ENCODE peak calls at places on chromosomes 7 and 10, in eight cellular contexts. L, O, J, B, Y, I, W and K are unnamed samples.

GRCh38 chr7:13829914-13830603 is 159.4 kb downstream of the ETV1 start:
- DNase-seq in L (no peak), I (no peak), B (peak), J (no peak), Y (no peak), W (peak), O (no peak), K (no peak)

GRCh38 chr7:88363869-88364268 is 57.2 kb upstream of the STEAP4 start:
- DNase-seq in O (no peak), Y (no peak), B (no peak), I (no peak), L (no peak), J (no peak), W (no peak), K (no peak)

GRCh38 chr10:79397575-79398303 is 47.7 kb downstream of the ZCCHC24 start:
- DNase-seq in O (no peak), I (no peak), Y (no peak), J (no peak), W (no peak), B (peak), L (no peak), K (no peak)

GRCh38 chr10:84452006-84452405 is 123.6 kb downstream of the CCSER2 start:
- DNase-seq in Y (no peak), W (no peak), B (peak), I (no peak), L (no peak), O (no peak), J (no peak), K (no peak)

GRCh38 chr7:69790915-69791473 is 192.7 kb downstream of the AUTS2 start:
- DNase-seq in Y (no peak), J (no peak), L (no peak), O (no peak), W (no peak), B (no peak), I (no peak), K (no peak)

GRCh38 chr7:100902638-100903037 is 7.0 kb upstream of the ACHE start:
- DNase-seq in L (no peak), I (no peak), B (no peak), Y (no peak), W (no peak), O (no peak), J (no peak), K (no peak)

GRCh38 chr7:710161-710560 is 16.3 kb upstream of the DNAAF5 start:
- DNase-seq in I (no peak), B (no peak), L (no peak), W (no peak), Y (no peak), J (no peak), O (no peak), K (no peak)

GRCh38 chr10:103829838-103830465 is 25.4 kb downstream of the SH3PXD2A start:
- DNase-seq in B (no peak), L (no peak), I (no peak), J (no peak), Y (no peak), O (no peak), W (no peak), K (no peak)

GRCh38 chr7:30382607-30383006 is 96.0 kb downstream of the NOD1 start:
- DNase-seq in O (no peak), L (no peak), I (no peak), Y (no peak), J (no peak), W (no peak), B (no peak), K (no peak)

GRCh38 chr10:119567978-119568377 is 25.5 kb upstream of the RGS10 start:
- DNase-seq in J (no peak), W (no peak), B (no peak), O (no peak), L (no peak), I (peak), Y (no peak), K (no peak)

GRCh38 chr10:119398996-119399395 is 143.5 kb downstream of the RGS10 start:
- DNase-seq in W (no peak), B (peak), Y (no peak), L (no peak), I (no peak), O (no peak), J (no peak), K (no peak)

GRCh38 chr10:11104772-11105675 is 87.4 kb downstream of the CELF2 start:
- DNase-seq in J (no peak), I (no peak), B (no peak), O (no peak), W (no peak), Y (no peak), L (no peak), K (no peak)

GRCh38 chr10:69645296-69645665 is 15.2 kb downstream of the FAM241B start:
- DNase-seq in B (no peak), W (no peak), I (no peak), O (no peak), Y (no peak), J (no peak), L (no peak), K (no peak)

GRCh38 chr7:28855538-28856217 is 102.5 kb downstream of the TRIL start:
- DNase-seq in L (no peak), I (no peak), O (no peak), B (peak), Y (no peak), W (no peak), J (no peak), K (no peak)